ENCODE peak calls at places on chromosomes 6 and 20, in eight cellular contexts. D is AML-193; U is germinal center; S is GM23338; E is heart left ventricle; T is stimulated activated CD4-positive, alpha-beta T cell treated with anti-CD3 and anti-CD28 coated beads, Interleukin-2, amount 100 ng/mL, for 48 hours; X is HEK293T; G is NCI-H1092. M is an unnamed sample.
A peak's percentile ranks its signal among the peaks of the same experiment; 100 is the strongest.

GRCh38 chr6:122170274-122170673 is 229.2 kb upstream of the HSF2 start:
- DNase-seq in D (no peak), U (no peak), S (no peak), E (no peak), T (no peak), X (no peak), G (no peak), M (no peak)

GRCh38 chr20:44979090-44979621 is 12.8 kb downstream of the STK4 start:
- DNase-seq in D (peak; percentile 92), U (peak; percentile 77), S (no peak), E (no peak), T (peak; percentile 41), X (no peak), G (no peak), M (peak; percentile 12)

GRCh38 chr6:168188974-168189678 is 110.1 kb upstream of the FRMD1 start:
- DNase-seq in D (no peak), U (no peak), S (no peak), E (no peak), T (no peak), X (no peak), G (no peak), M (no peak)

GRCh38 chr6:9252784-9253183 is 817.4 kb upstream of the SLC35B3 start:
- DNase-seq in D (no peak), U (no peak), S (peak; percentile 7), E (no peak), T (no peak), X (no peak), G (peak; percentile 29), M (no peak)

GRCh38 chr20:33192912-33193501 is 24.1 kb upstream of the BPIFA3 start:
- DNase-seq in D (no peak), U (no peak), S (no peak), E (no peak), T (no peak), X (no peak), G (no peak), M (no peak)

GRCh38 chr6:136111831-136112230 is 138.3 kb downstream of the MTFR2 start:
- DNase-seq in D (no peak), U (no peak), S (no peak), E (no peak), T (no peak), X (no peak), G (no peak), M (no peak)

GRCh38 chr6:72182337-72183246 is 296.2 kb downstream of the RIMS1 start:
- DNase-seq in D (no peak), U (peak; percentile 36), S (peak; percentile 82), E (no peak), T (no peak), X (peak; percentile 71), G (peak; percentile 13), M (no peak)

GRCh38 chr20:23257848-23258746 is 92.5 kb upstream of the NXT1 start:
- DNase-seq in D (peak; percentile 36), U (no peak), S (no peak), E (no peak), T (no peak), X (no peak), G (peak; percentile 70), M (no peak)

GRCh38 chr20:58146761-58147160 is 81.7 kb downstream of the ANKRD60 start:
- DNase-seq in D (no peak), U (no peak), S (no peak), E (no peak), T (no peak), X (no peak), G (no peak), M (no peak)

GRCh38 chr20:37939701-37940151 is 36.8 kb downstream of the VSTM2L start:
- DNase-seq in D (no peak), U (no peak), S (no peak), E (no peak), T (no peak), X (no peak), G (no peak), M (no peak)

GRCh38 chr6:109236140-109237081 is 141.1 kb downstream of the CEP57L1 start:
- DNase-seq in D (no peak), U (no peak), S (peak; percentile 91), E (peak; percentile 35), T (no peak), X (no peak), G (peak; percentile 78), M (no peak)

GRCh38 chr6:170031096-170031471 is 259.8 kb downstream of the DLL1 start:
- DNase-seq in D (no peak), U (no peak), S (no peak), E (no peak), T (no peak), X (no peak), G (peak; percentile 96), M (no peak)

GRCh38 chr6:42756713-42757112 is 10.8 kb upstream of the TBCC start:
- DNase-seq in D (no peak), U (no peak), S (peak; percentile 69), E (no peak), T (no peak), X (no peak), G (no peak), M (no peak)

GRCh38 chr6:17388365-17388764 is 5.0 kb upstream of the CAP2 start:
- DNase-seq in D (no peak), U (no peak), S (no peak), E (no peak), T (no peak), X (no peak), G (no peak), M (no peak)

GRCh38 chr6:153942361-153942760 is 96.7 kb upstream of the OPRM1 start:
- DNase-seq in D (no peak), U (no peak), S (no peak), E (no peak), T (no peak), X (no peak), G (no peak), M (no peak)

GRCh38 chr6:4581468-4582420 is 194.5 kb upstream of the CDYL start:
- DNase-seq in D (no peak), U (no peak), S (no peak), E (no peak), T (no peak), X (no peak), G (no peak), M (no peak)

GRCh38 chr6:140388815-140389214 is 1014.4 kb upstream of the CITED2 start:
- DNase-seq in D (no peak), U (no peak), S (no peak), E (no peak), T (no peak), X (no peak), G (no peak), M (no peak)

GRCh38 chr20:34569598-34569997 is 11.1 kb downstream of the MAP1LC3A start:
- DNase-seq in D (no peak), U (no peak), S (no peak), E (no peak), T (no peak), X (no peak), G (no peak), M (no peak)

GRCh38 chr20:25275813-25276532 is 28.1 kb downstream of the PYGB start:
- DNase-seq in D (no peak), U (no peak), S (no peak), E (peak; percentile 14), T (no peak), X (no peak), G (no peak), M (no peak)

GRCh38 chr6:15796844-15797243 is 134.0 kb upstream of the DTNBP1 start:
- DNase-seq in D (no peak), U (no peak), S (no peak), E (no peak), T (no peak), X (no peak), G (no peak), M (no peak)

GRCh38 chr6:498795-499231 is 107.3 kb downstream of the IRF4 start:
- DNase-seq in D (no peak), U (no peak), S (no peak), E (no peak), T (peak; percentile 48), X (no peak), G (no peak), M (no peak)

GRCh38 chr6:53394704-53395103 is 46.0 kb upstream of the ELOVL5 start:
- DNase-seq in D (no peak), U (no peak), S (no peak), E (no peak), T (no peak), X (no peak), G (no peak), M (no peak)

GRCh38 chr6:145067430-145067829 is 667.9 kb downstream of the EPM2A start:
- DNase-seq in D (no peak), U (no peak), S (no peak), E (no peak), T (no peak), X (no peak), G (no peak), M (no peak)

GRCh38 chr20:14512856-14513255 is 175.4 kb upstream of the FLRT3 start:
- DNase-seq in D (no peak), U (no peak), S (no peak), E (no peak), T (no peak), X (no peak), G (no peak), M (no peak)

GRCh38 chr6:19369770-19370169 is 467.4 kb upstream of the ID4 start:
- DNase-seq in D (no peak), U (no peak), S (peak; percentile 19), E (no peak), T (no peak), X (no peak), G (no peak), M (no peak)

GRCh38 chr6:29926795-29927427 is 15.4 kb upstream of the HLA-A start:
- DNase-seq in D (peak; percentile 90), U (peak; percentile 87), S (peak; percentile 86), E (peak; percentile 76), T (peak; percentile 69), X (no peak), G (no peak), M (peak; percentile 75)

GRCh38 chr6:101537917-101538316 is 144.4 kb downstream of the GRIK2 start:
- DNase-seq in D (no peak), U (no peak), S (no peak), E (no peak), T (no peak), X (no peak), G (no peak), M (no peak)

GRCh38 chr6:16273266-16273665 is 34.9 kb downstream of the GMPR start:
- DNase-seq in D (no peak), U (no peak), S (no peak), E (no peak), T (no peak), X (no peak), G (no peak), M (no peak)

GRCh38 chr6:111784423-111784822 is 88.8 kb downstream of the FYN start:
- DNase-seq in D (no peak), U (no peak), S (no peak), E (no peak), T (no peak), X (no peak), G (no peak), M (no peak)

GRCh38 chr6:78251930-78252329 is 599.1 kb downstream of the MEI4 start:
- DNase-seq in D (no peak), U (no peak), S (no peak), E (no peak), T (no peak), X (no peak), G (no peak), M (no peak)

GRCh38 chr6:43970913-43971775 is 156.1 kb downstream of the MRPL14 start:
- DNase-seq in D (no peak), U (no peak), S (no peak), E (peak; percentile 54), T (no peak), X (no peak), G (no peak), M (no peak)

GRCh38 chr20:34215711-34216381 is 25.4 kb upstream of the ASIP start:
- DNase-seq in D (no peak), U (peak; percentile 30), S (peak; percentile 95), E (peak; percentile 94), T (peak; percentile 48), X (peak; percentile 77), G (peak; percentile 64), M (peak; percentile 27)

GRCh38 chr6:144722214-144722737 is 437.1 kb downstream of the UTRN start:
- DNase-seq in D (no peak), U (no peak), S (no peak), E (no peak), T (no peak), X (no peak), G (no peak), M (no peak)

GRCh38 chr20:47612670-47613069 is 111.0 kb downstream of the NCOA3 start:
- DNase-seq in D (no peak), U (no peak), S (no peak), E (no peak), T (no peak), X (no peak), G (no peak), M (no peak)